ENCODE peak calls at places on chromosomes 2 and 18, in ten cellular contexts. One of them, this sample, is unnamed.

GRCh38 chr2:13193900-13194299 is 477.2 kb downstream of the TRIB2 start:
- DNase-seq in AG04449: no peak
- DNase-seq in kidney tubule cell: peak; percentile 37
- DNase-seq in BE2C: peak; percentile 33
- DNase-seq in NCI-H1048: peak; percentile 40
- DNase-seq in activated T-helper 1 cell treated with anti-CD3 and anti-CD28 coated beads, Interleukin-12 subunit alpha, Interleukin-12 subunit beta, Interleukin-2, Interleukin-4 antibody, amounts not matched to agents 30 ng/mL and 10 ng/mL and 1 ng/mL, durations not matched to agents 14 hours and 24 hours and 36 hours: no peak
- DNase-seq in activated effector memory CD4-positive, alpha-beta T cell treated with anti-CD3 and anti-CD28 coated beads, Interleukin-2, amount 50 U/mL, for 16 hours: no peak
- DNase-seq in neural crest cell: no peak
- DNase-seq in MG63: peak; percentile 34
- DNase-seq in non-pigmented ciliary epithelial cell: peak; percentile 4
- DNase-seq in this sample: no peak

GRCh38 chr2:236369606-236370005 is 105.4 kb upstream of the ASB18 start:
- DNase-seq in AG04449: no peak
- DNase-seq in kidney tubule cell: no peak
- DNase-seq in BE2C: no peak
- DNase-seq in NCI-H1048: no peak
- DNase-seq in activated T-helper 1 cell treated with anti-CD3 and anti-CD28 coated beads, Interleukin-12 subunit alpha, Interleukin-12 subunit beta, Interleukin-2, Interleukin-4 antibody, amounts not matched to agents 30 ng/mL and 10 ng/mL and 1 ng/mL, durations not matched to agents 14 hours and 24 hours and 36 hours: no peak
- DNase-seq in activated effector memory CD4-positive, alpha-beta T cell treated with anti-CD3 and anti-CD28 coated beads, Interleukin-2, amount 50 U/mL, for 16 hours: no peak
- DNase-seq in neural crest cell: no peak
- DNase-seq in MG63: no peak
- DNase-seq in non-pigmented ciliary epithelial cell: no peak
- DNase-seq in this sample: no peak

GRCh38 chr2:160415991-160416390 is 77.6 kb downstream of the RBMS1 start:
- DNase-seq in AG04449: no peak
- DNase-seq in kidney tubule cell: peak; percentile 59
- DNase-seq in BE2C: no peak
- DNase-seq in NCI-H1048: no peak
- DNase-seq in activated T-helper 1 cell treated with anti-CD3 and anti-CD28 coated beads, Interleukin-12 subunit alpha, Interleukin-12 subunit beta, Interleukin-2, Interleukin-4 antibody, amounts not matched to agents 30 ng/mL and 10 ng/mL and 1 ng/mL, durations not matched to agents 14 hours and 24 hours and 36 hours: no peak
- DNase-seq in activated effector memory CD4-positive, alpha-beta T cell treated with anti-CD3 and anti-CD28 coated beads, Interleukin-2, amount 50 U/mL, for 16 hours: no peak
- DNase-seq in neural crest cell: no peak
- DNase-seq in MG63: no peak
- DNase-seq in non-pigmented ciliary epithelial cell: no peak
- DNase-seq in this sample: peak; percentile 77

GRCh38 chr2:113977060-113977659 is 87.3 kb downstream of the ACTR3 start:
- DNase-seq in AG04449: no peak
- DNase-seq in kidney tubule cell: peak; percentile 44
- DNase-seq in BE2C: peak; percentile 33
- DNase-seq in NCI-H1048: no peak
- DNase-seq in activated T-helper 1 cell treated with anti-CD3 and anti-CD28 coated beads, Interleukin-12 subunit alpha, Interleukin-12 subunit beta, Interleukin-2, Interleukin-4 antibody, amounts not matched to agents 30 ng/mL and 10 ng/mL and 1 ng/mL, durations not matched to agents 14 hours and 24 hours and 36 hours: no peak
- DNase-seq in activated effector memory CD4-positive, alpha-beta T cell treated with anti-CD3 and anti-CD28 coated beads, Interleukin-2, amount 50 U/mL, for 16 hours: no peak
- DNase-seq in neural crest cell: no peak
- DNase-seq in MG63: no peak
- DNase-seq in non-pigmented ciliary epithelial cell: no peak
- DNase-seq in this sample: no peak

GRCh38 chr2:12549641-12550040 is 167.1 kb upstream of the TRIB2 start:
- DNase-seq in AG04449: no peak
- DNase-seq in kidney tubule cell: peak; percentile 62
- DNase-seq in BE2C: no peak
- DNase-seq in NCI-H1048: no peak
- DNase-seq in activated T-helper 1 cell treated with anti-CD3 and anti-CD28 coated beads, Interleukin-12 subunit alpha, Interleukin-12 subunit beta, Interleukin-2, Interleukin-4 antibody, amounts not matched to agents 30 ng/mL and 10 ng/mL and 1 ng/mL, durations not matched to agents 14 hours and 24 hours and 36 hours: no peak
- DNase-seq in activated effector memory CD4-positive, alpha-beta T cell treated with anti-CD3 and anti-CD28 coated beads, Interleukin-2, amount 50 U/mL, for 16 hours: no peak
- DNase-seq in neural crest cell: no peak
- DNase-seq in MG63: no peak
- DNase-seq in non-pigmented ciliary epithelial cell: no peak
- DNase-seq in this sample: no peak

GRCh38 chr2:129191530-129191929 is 787.9 kb upstream of the RAB6C start:
- DNase-seq in AG04449: no peak
- DNase-seq in kidney tubule cell: peak; percentile 47
- DNase-seq in BE2C: no peak
- DNase-seq in NCI-H1048: no peak
- DNase-seq in activated T-helper 1 cell treated with anti-CD3 and anti-CD28 coated beads, Interleukin-12 subunit alpha, Interleukin-12 subunit beta, Interleukin-2, Interleukin-4 antibody, amounts not matched to agents 30 ng/mL and 10 ng/mL and 1 ng/mL, durations not matched to agents 14 hours and 24 hours and 36 hours: no peak
- DNase-seq in activated effector memory CD4-positive, alpha-beta T cell treated with anti-CD3 and anti-CD28 coated beads, Interleukin-2, amount 50 U/mL, for 16 hours: no peak
- DNase-seq in neural crest cell: no peak
- DNase-seq in MG63: no peak
- DNase-seq in non-pigmented ciliary epithelial cell: no peak
- DNase-seq in this sample: peak; percentile 26

GRCh38 chr2:24015562-24016375 is 5.9 kb downstream of the MFSD2B start:
- DNase-seq in AG04449: peak; percentile 24
- DNase-seq in kidney tubule cell: peak; percentile 89
- DNase-seq in BE2C: no peak
- DNase-seq in NCI-H1048: no peak
- DNase-seq in activated T-helper 1 cell treated with anti-CD3 and anti-CD28 coated beads, Interleukin-12 subunit alpha, Interleukin-12 subunit beta, Interleukin-2, Interleukin-4 antibody, amounts not matched to agents 30 ng/mL and 10 ng/mL and 1 ng/mL, durations not matched to agents 14 hours and 24 hours and 36 hours: no peak
- DNase-seq in activated effector memory CD4-positive, alpha-beta T cell treated with anti-CD3 and anti-CD28 coated beads, Interleukin-2, amount 50 U/mL, for 16 hours: no peak
- DNase-seq in neural crest cell: no peak
- DNase-seq in MG63: peak; percentile 77
- DNase-seq in non-pigmented ciliary epithelial cell: peak; percentile 37
- DNase-seq in this sample: peak; percentile 88

GRCh38 chr18:62325806-62326645 is 916 bp downstream of the TNFRSF11A start:
- DNase-seq in AG04449: no peak
- DNase-seq in kidney tubule cell: peak; percentile 29
- DNase-seq in BE2C: no peak
- DNase-seq in NCI-H1048: no peak
- DNase-seq in activated T-helper 1 cell treated with anti-CD3 and anti-CD28 coated beads, Interleukin-12 subunit alpha, Interleukin-12 subunit beta, Interleukin-2, Interleukin-4 antibody, amounts not matched to agents 30 ng/mL and 10 ng/mL and 1 ng/mL, durations not matched to agents 14 hours and 24 hours and 36 hours: peak; percentile 16
- DNase-seq in activated effector memory CD4-positive, alpha-beta T cell treated with anti-CD3 and anti-CD28 coated beads, Interleukin-2, amount 50 U/mL, for 16 hours: peak; percentile 69
- DNase-seq in neural crest cell: peak; percentile 18
- DNase-seq in MG63: no peak
- DNase-seq in non-pigmented ciliary epithelial cell: no peak
- DNase-seq in this sample: no peak

This sample was measured in NCI-H226.